ENCODE peak calls at places on chromosomes 6 and 20, in nine cellular contexts. N is cardiac muscle cell; U is amygdala; T is natural killer cell; I is DND-41; G is fibroblast of lung; M is GM03348; E is stimulated activated naive CD8-positive, alpha-beta T cell treated with anti-CD3 and anti-CD28 coated beads, Interleukin-15, Interleukin-2, amounts not matched to agents 100 U/mL and 50 U/mL, for 24 hours; L is left ventricle myocardium superior. W is an unnamed sample.
A peak's percentile ranks its signal among the peaks of the same experiment; 100 is the strongest.

GRCh38 chr6:34143884-34144580 is 1.9 kb downstream of the GRM4 start:
- DNase-seq in N (peak; percentile 81), M (peak; percentile 33), I (no peak), E (peak; percentile 62), G (peak; percentile 13), T (no peak), U (no peak), L (no peak), W (no peak)

GRCh38 chr6:20706293-20707165 is 172.3 kb downstream of the CDKAL1 start:
- DNase-seq in T (no peak), I (no peak), U (no peak), E (no peak), L (no peak), G (peak; percentile 82), M (no peak), N (no peak), W (no peak)

GRCh38 chr6:163036251-163036650 is 308.5 kb downstream of the PACRG start:
- DNase-seq in M (no peak), T (no peak), E (no peak), G (no peak), L (no peak), I (no peak), U (no peak), N (no peak), W (no peak)

GRCh38 chr6:156715839-156716238 is 61.3 kb upstream of the ARID1B start:
- DNase-seq in M (no peak), U (no peak), I (no peak), N (no peak), T (no peak), L (no peak), E (no peak), G (no peak), W (no peak)

GRCh38 chr6:154092336-154092962 is 53.4 kb downstream of the OPRM1 start:
- DNase-seq in U (no peak), T (no peak), E (no peak), G (no peak), I (no peak), N (no peak), M (no peak), L (no peak), W (no peak)

GRCh38 chr6:88171312-88171711 is 5.2 kb upstream of the CNR1 start:
- DNase-seq in U (no peak), M (no peak), N (no peak), E (no peak), G (no peak), T (no peak), L (no peak), I (no peak), W (no peak)

GRCh38 chr6:41462980-41463930 is 82.9 kb upstream of the FOXP4 start:
- DNase-seq in U (peak; percentile 42), I (no peak), M (peak; percentile 84), G (peak; percentile 73), E (peak; percentile 54), T (no peak), N (peak; percentile 83), L (peak; percentile 86), W (peak; percentile 15)

GRCh38 chr6:40436685-40437604 is 150.2 kb downstream of the LRFN2 start:
- DNase-seq in G (peak; percentile 9), M (no peak), U (peak; percentile 47), T (peak; percentile 25), L (peak; percentile 39), I (peak; percentile 64), E (no peak), N (no peak), W (no peak)

GRCh38 chr6:139508023-139508422 is 133.6 kb upstream of the CITED2 start:
- DNase-seq in T (no peak), G (no peak), M (peak; percentile 41), E (no peak), U (no peak), I (no peak), L (no peak), N (no peak), W (no peak)

GRCh38 chr20:56630506-56631317 is 1.6 kb downstream of the TFAP2C start:
- DNase-seq in I (no peak), M (peak; percentile 59), T (no peak), U (peak; percentile 22), N (peak; percentile 34), E (no peak), G (peak; percentile 48), L (peak; percentile 32), W (no peak)

GRCh38 chr6:75113446-75113845 is 92.4 kb downstream of the COL12A1 start:
- DNase-seq in U (no peak), I (no peak), G (peak; percentile 62), M (no peak), T (no peak), L (no peak), E (no peak), N (no peak), W (no peak)